ENCODE peak calls at places on chromosomes 12 and 14, in ten cellular contexts. P, R, L, X, G, Z, C, M, B and W are unnamed samples.

GRCh38 chr12:1104088-1104800 is 113.2 kb downstream of the ERC1 start:
- DNase-seq in P (no peak), R (no peak), L (no peak), X (no peak), G (no peak), Z (no peak), C (no peak), M (no peak), B (no peak), W (no peak)

GRCh38 chr12:106445981-106446380 is 88.4 kb downstream of the POLR3B start:
- DNase-seq in P (peak), R (no peak), L (no peak), X (no peak), G (no peak), Z (no peak), C (no peak), M (no peak), B (no peak), W (no peak)

GRCh38 chr12:51441583-51441982 is 17.0 kb downstream of the SLC4A8 start:
- DNase-seq in P (no peak), R (no peak), L (peak), X (peak), G (no peak), Z (no peak), C (peak), M (no peak), B (no peak), W (no peak)

GRCh38 chr12:93689076-93689834 is 12.1 kb downstream of the CRADD start:
- DNase-seq in P (no peak), R (no peak), L (no peak), X (no peak), G (no peak), Z (no peak), C (no peak), M (no peak), B (no peak), W (no peak)

GRCh38 chr14:22249775-22250174 is 339.2 kb downstream of the DAD1 start:
- DNase-seq in P (no peak), R (no peak), L (no peak), X (no peak), G (no peak), Z (no peak), C (no peak), M (no peak), B (no peak), W (no peak)

GRCh38 chr12:69388371-69388770 is 28.8 kb downstream of the YEATS4 start:
- DNase-seq in P (no peak), R (peak), L (peak), X (peak), G (no peak), Z (no peak), C (peak), M (no peak), B (no peak), W (no peak)

GRCh38 chr12:18472304-18472703 is 211.0 kb downstream of the PIK3C2G start:
- DNase-seq in P (no peak), R (no peak), L (no peak), X (no peak), G (no peak), Z (no peak), C (no peak), M (no peak), B (no peak), W (no peak)

GRCh38 chr12:94673951-94674570 is 23.7 kb upstream of the TMCC3 start:
- DNase-seq in P (no peak), R (no peak), L (no peak), X (no peak), G (no peak), Z (no peak), C (no peak), M (no peak), B (no peak), W (no peak)

GRCh38 chr12:11743333-11743732 is 93.9 kb downstream of the ETV6 start:
- DNase-seq in P (no peak), R (no peak), L (no peak), X (no peak), G (no peak), Z (no peak), C (no peak), M (no peak), B (no peak), W (no peak)

GRCh38 chr12:89948266-89949175 is 239.9 kb upstream of the ATP2B1 start:
- DNase-seq in P (no peak), R (no peak), L (no peak), X (no peak), G (no peak), Z (no peak), C (no peak), M (no peak), B (no peak), W (no peak)

GRCh38 chr12:100688451-100688864 is 106.1 kb upstream of the ANO4 start:
- DNase-seq in P (no peak), R (no peak), L (peak), X (peak), G (no peak), Z (no peak), C (no peak), M (no peak), B (no peak), W (no peak)

GRCh38 chr14:105144666-105145380 is 23.8 kb downstream of the JAG2 start:
- DNase-seq in P (no peak), R (no peak), L (no peak), X (no peak), G (no peak), Z (no peak), C (no peak), M (peak), B (peak), W (no peak)

GRCh38 chr12:109130755-109131521 is 14.6 kb downstream of the ACACB start:
- DNase-seq in P (no peak), R (no peak), L (no peak), X (no peak), G (no peak), Z (no peak), C (no peak), M (no peak), B (peak), W (no peak)

GRCh38 chr12:106655577-106655976 is 72.8 kb downstream of the RFX4 start:
- DNase-seq in P (no peak), R (no peak), L (no peak), X (no peak), G (peak), Z (no peak), C (no peak), M (no peak), B (no peak), W (no peak)

GRCh38 chr14:56294125-56294524 is 175.9 kb downstream of the PELI2 start:
- DNase-seq in P (peak), R (no peak), L (no peak), X (no peak), G (no peak), Z (no peak), C (no peak), M (no peak), B (no peak), W (no peak)

GRCh38 chr12:65965358-65965757 is 141.1 kb downstream of the HMGA2 start:
- DNase-seq in P (no peak), R (no peak), L (peak), X (peak), G (no peak), Z (no peak), C (peak), M (no peak), B (no peak), W (no peak)

GRCh38 chr12:8890313-8891084 is 23.8 kb upstream of the PHC1 start:
- DNase-seq in P (peak), R (peak), L (peak), X (peak), G (peak), Z (no peak), C (peak), M (peak), B (no peak), W (no peak)

GRCh38 chr12:57237653-57237951 is 8.1 kb downstream of the SHMT2 start:
- DNase-seq in P (no peak), R (no peak), L (no peak), X (no peak), G (no peak), Z (no peak), C (no peak), M (no peak), B (no peak), W (no peak)

GRCh38 chr12:132173135-132174014 is 29.1 kb downstream of the NOC4L start:
- DNase-seq in P (no peak), R (no peak), L (no peak), X (no peak), G (no peak), Z (no peak), C (no peak), M (no peak), B (no peak), W (no peak)

GRCh38 chr14:63088865-63089264 is 43.6 kb upstream of the KCNH5 start:
- DNase-seq in P (peak), R (no peak), L (no peak), X (no peak), G (no peak), Z (no peak), C (no peak), M (no peak), B (no peak), W (no peak)

GRCh38 chr14:73105727-73106126 is 30.6 kb upstream of the PSEN1 start:
- DNase-seq in P (no peak), R (no peak), L (no peak), X (no peak), G (no peak), Z (no peak), C (no peak), M (no peak), B (no peak), W (no peak)

GRCh38 chr14:99737956-99738667 is 54.0 kb downstream of the CYP46A1 start:
- DNase-seq in P (no peak), R (no peak), L (no peak), X (no peak), G (no peak), Z (no peak), C (no peak), M (no peak), B (peak), W (no peak)

GRCh38 chr12:6113691-6114475 is 10.6 kb downstream of the VWF start:
- DNase-seq in P (no peak), R (peak), L (no peak), X (no peak), G (no peak), Z (no peak), C (no peak), M (no peak), B (no peak), W (no peak)

GRCh38 chr12:54401127-54401526 is 16.6 kb upstream of the ZNF385A start:
- DNase-seq in P (no peak), R (no peak), L (no peak), X (no peak), G (no peak), Z (no peak), C (no peak), M (no peak), B (no peak), W (no peak)

GRCh38 chr14:104037903-104038302 is 47.6 kb upstream of the ASPG start:
- DNase-seq in P (no peak), R (no peak), L (no peak), X (no peak), G (no peak), Z (no peak), C (no peak), M (no peak), B (no peak), W (no peak)

GRCh38 chr14:54047645-54048308 is 91.2 kb upstream of the BMP4 start:
- DNase-seq in P (no peak), R (no peak), L (no peak), X (no peak), G (no peak), Z (no peak), C (no peak), M (no peak), B (no peak), W (no peak)